ENCODE peak calls at places on chromosomes 13 and 19, in four cellular contexts. One of them, this sample, is unnamed.

GRCh38 chr13:30832845-30833332 is 73.2 kb upstream of the MEDAG start:
- DNase-seq in mucosa of descending colon: peak; percentile 94
- DNase-seq in transverse colon: peak; percentile 94
- DNase-seq in mammary epithelial cell: peak; percentile 93
- DNase-seq in this sample: peak; percentile 83

GRCh38 chr13:37923236-37923635 is 53.7 kb upstream of the TRPC4 start:
- DNase-seq in mammary epithelial cell: no peak
- DNase-seq in mucosa of descending colon: no peak
- DNase-seq in transverse colon: no peak
- DNase-seq in this sample: no peak

GRCh38 chr13:32383836-32384618 is 43.9 kb downstream of the N4BP2L1 start:
- DNase-seq in transverse colon: no peak
- DNase-seq in mammary epithelial cell: no peak
- DNase-seq in mucosa of descending colon: no peak
- DNase-seq in this sample: no peak

GRCh38 chr19:53076984-53077383 is 26.2 kb downstream of the ZNF160 start:
- DNase-seq in mucosa of descending colon: no peak
- DNase-seq in mammary epithelial cell: no peak
- DNase-seq in transverse colon: peak; percentile 18
- DNase-seq in this sample: peak; percentile 4

GRCh38 chr19:2770055-2771013 is 12.7 kb downstream of the SGTA start:
- DNase-seq in mammary epithelial cell: no peak
- DNase-seq in transverse colon: peak; percentile 51
- DNase-seq in mucosa of descending colon: no peak
- DNase-seq in this sample: no peak

GRCh38 chr13:110925023-110925608 is 10.2 kb upstream of the ANKRD10 start:
- DNase-seq in mucosa of descending colon: no peak
- DNase-seq in mammary epithelial cell: no peak
- DNase-seq in transverse colon: no peak
- DNase-seq in this sample: no peak

GRCh38 chr19:35856546-35857149 is at the start of gene KIRREL2:
- DNase-seq in mammary epithelial cell: no peak
- DNase-seq in transverse colon: no peak
- DNase-seq in mucosa of descending colon: no peak
- DNase-seq in this sample: no peak

GRCh38 chr19:3646336-3647092 is 19.9 kb upstream of the CACTIN start:
- DNase-seq in mammary epithelial cell: no peak
- DNase-seq in transverse colon: no peak
- DNase-seq in mucosa of descending colon: no peak
- DNase-seq in this sample: no peak

GRCh38 chr19:57406516-57407123 is 4.3 kb upstream of the ZNF17 start:
- DNase-seq in mammary epithelial cell: peak; percentile 58
- DNase-seq in transverse colon: peak; percentile 54
- DNase-seq in mucosa of descending colon: peak; percentile 74
- DNase-seq in this sample: peak; percentile 51

DNA sequence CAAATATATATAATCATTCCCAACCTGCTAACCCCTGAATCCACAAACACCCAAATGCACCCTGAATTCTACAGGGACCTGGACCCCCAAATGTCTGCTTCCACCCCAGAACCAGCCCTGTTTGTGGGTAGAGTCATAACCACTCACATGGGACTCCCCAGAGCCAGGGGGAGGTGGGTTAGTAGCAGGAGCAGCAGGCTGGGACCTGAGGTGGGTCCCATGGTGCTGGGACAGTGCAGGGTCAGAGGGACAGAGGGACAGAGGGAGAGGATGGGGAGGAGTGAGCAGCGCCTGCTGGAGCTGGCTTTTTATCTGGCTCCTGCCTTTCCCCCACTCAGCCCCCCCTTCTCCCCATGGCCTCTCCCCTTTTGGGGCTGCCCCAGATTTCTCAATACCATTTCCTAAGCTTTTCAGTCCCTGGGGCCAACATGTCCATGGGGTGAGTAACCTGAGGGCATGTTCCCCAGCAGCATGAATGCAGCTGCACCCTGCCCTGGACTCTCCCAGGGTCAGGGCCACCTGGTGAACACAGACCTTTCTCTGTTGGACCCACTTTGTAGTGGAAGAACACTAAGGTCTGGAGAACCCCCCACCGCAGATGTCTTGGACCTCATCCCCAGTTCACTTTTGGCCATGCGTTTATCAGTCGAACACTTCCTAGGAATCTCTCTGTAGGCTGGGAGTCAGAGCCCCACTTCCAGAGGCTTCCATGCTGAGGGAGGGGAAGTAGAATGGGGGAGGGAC is at the start of gene C3:
- DNase-seq in mucosa of descending colon: no peak
- DNase-seq in transverse colon: no peak
- DNase-seq in mammary epithelial cell: peak; percentile 91
- DNase-seq in this sample: peak; percentile 68
- H3K4me3 ChIP-seq in mucosa of descending colon: no peak within 1 kb of the TSS
- H3K4me3 ChIP-seq in transverse colon: no peak within 1 kb of the TSS
- H3K4me3 ChIP-seq in mammary epithelial cell: peak within 1 kb of the TSS; percentile 31
- H3K4me3 ChIP-seq in this sample: no peak within 1 kb of the TSS

DNA sequence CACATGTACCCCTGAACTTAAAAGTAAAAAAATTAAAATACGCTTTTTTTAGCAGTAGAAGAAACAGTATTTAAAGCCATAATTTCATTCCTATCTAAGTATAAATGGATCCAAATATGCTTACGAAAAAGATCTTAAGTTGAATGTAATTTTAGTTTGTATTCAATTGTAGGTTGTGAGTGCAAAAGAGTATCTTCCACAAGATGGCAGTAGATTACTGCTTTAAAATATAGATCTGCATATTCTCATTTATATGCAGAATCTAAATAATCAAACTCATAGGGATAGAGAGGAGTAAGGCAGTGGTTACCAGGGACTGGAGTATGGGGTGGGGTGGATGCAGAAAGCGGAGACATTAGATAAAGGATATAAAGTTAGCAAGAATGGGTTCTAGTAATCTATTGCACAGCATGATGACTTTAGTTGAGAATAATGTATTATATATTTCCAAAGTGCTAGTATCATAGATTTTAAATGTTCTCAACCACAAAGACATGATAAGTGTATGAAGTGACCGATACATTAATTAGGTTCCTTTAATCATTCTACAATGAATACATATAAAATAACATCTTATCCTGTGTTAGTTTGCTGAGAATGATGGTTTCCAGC is 14.2 kb downstream of the OR7A17 start:
- DNase-seq in transverse colon: no peak
- DNase-seq in mammary epithelial cell: peak; percentile 21
- DNase-seq in mucosa of descending colon: no peak
- DNase-seq in this sample: peak; percentile 18
- TF ChIP-seq CTCF in transverse colon: no peak
- TF ChIP-seq CTCF in mammary epithelial cell: peak; percentile 56
- TF ChIP-seq CTCF in mucosa of descending colon: no peak
- TF ChIP-seq CTCF in this sample: peak; percentile 20

GRCh38 chr19:45049073-45049736 is 10.4 kb downstream of the CLASRP start:
- DNase-seq in mammary epithelial cell: peak; percentile 83
- DNase-seq in transverse colon: no peak
- DNase-seq in mucosa of descending colon: no peak
- DNase-seq in this sample: peak; percentile 48

GRCh38 chr19:45047188-45047797 is 8.4 kb downstream of the CLASRP start:
- DNase-seq in mucosa of descending colon: no peak
- DNase-seq in mammary epithelial cell: no peak
- DNase-seq in transverse colon: no peak
- DNase-seq in this sample: no peak

GRCh38 chr19:45046355-45046754 is 7.5 kb downstream of the CLASRP start:
- DNase-seq in mammary epithelial cell: no peak
- DNase-seq in transverse colon: no peak
- DNase-seq in mucosa of descending colon: no peak
- DNase-seq in this sample: no peak

GRCh38 chr19:45051929-45052579 is 13.2 kb downstream of the CLASRP start:
- DNase-seq in mammary epithelial cell: no peak
- DNase-seq in mucosa of descending colon: peak; percentile 49
- DNase-seq in transverse colon: peak; percentile 54
- DNase-seq in this sample: no peak

GRCh38 chr19:45050036-45050435 is 11.2 kb downstream of the CLASRP start:
- DNase-seq in mammary epithelial cell: peak; percentile 88
- DNase-seq in transverse colon: no peak
- DNase-seq in mucosa of descending colon: no peak
- DNase-seq in this sample: peak; percentile 70
- H3K36me3 ChIP-seq in mammary epithelial cell: peaks cover 13% of the 10 kb centered on the region
- H3K36me3 ChIP-seq in transverse colon: no peaks in the 10 kb centered on the region
- H3K36me3 ChIP-seq in mucosa of descending colon: peaks cover 5% of the 10 kb centered on the region
- H3K36me3 ChIP-seq in this sample: peaks cover 20% of the 10 kb centered on the region

GRCh38 chr13:112055032-112055416 is 11.9 kb upstream of the SOX1 start:
- DNase-seq in mucosa of descending colon: no peak
- DNase-seq in transverse colon: no peak
- DNase-seq in mammary epithelial cell: no peak
- DNase-seq in this sample: no peak

GRCh38 chr13:112055417-112056206 is 11.3 kb upstream of the SOX1 start:
- DNase-seq in mammary epithelial cell: no peak
- DNase-seq in transverse colon: no peak
- DNase-seq in mucosa of descending colon: no peak
- DNase-seq in this sample: no peak

GRCh38 chr13:112054616-112055015 is 12.3 kb upstream of the SOX1 start:
- DNase-seq in mucosa of descending colon: no peak
- DNase-seq in mammary epithelial cell: no peak
- DNase-seq in transverse colon: no peak
- DNase-seq in this sample: no peak

GRCh38 chr13:112053167-112053743 is 13.7 kb upstream of the SOX1 start:
- DNase-seq in mucosa of descending colon: no peak
- DNase-seq in transverse colon: no peak
- DNase-seq in mammary epithelial cell: no peak
- DNase-seq in this sample: no peak

DNA sequence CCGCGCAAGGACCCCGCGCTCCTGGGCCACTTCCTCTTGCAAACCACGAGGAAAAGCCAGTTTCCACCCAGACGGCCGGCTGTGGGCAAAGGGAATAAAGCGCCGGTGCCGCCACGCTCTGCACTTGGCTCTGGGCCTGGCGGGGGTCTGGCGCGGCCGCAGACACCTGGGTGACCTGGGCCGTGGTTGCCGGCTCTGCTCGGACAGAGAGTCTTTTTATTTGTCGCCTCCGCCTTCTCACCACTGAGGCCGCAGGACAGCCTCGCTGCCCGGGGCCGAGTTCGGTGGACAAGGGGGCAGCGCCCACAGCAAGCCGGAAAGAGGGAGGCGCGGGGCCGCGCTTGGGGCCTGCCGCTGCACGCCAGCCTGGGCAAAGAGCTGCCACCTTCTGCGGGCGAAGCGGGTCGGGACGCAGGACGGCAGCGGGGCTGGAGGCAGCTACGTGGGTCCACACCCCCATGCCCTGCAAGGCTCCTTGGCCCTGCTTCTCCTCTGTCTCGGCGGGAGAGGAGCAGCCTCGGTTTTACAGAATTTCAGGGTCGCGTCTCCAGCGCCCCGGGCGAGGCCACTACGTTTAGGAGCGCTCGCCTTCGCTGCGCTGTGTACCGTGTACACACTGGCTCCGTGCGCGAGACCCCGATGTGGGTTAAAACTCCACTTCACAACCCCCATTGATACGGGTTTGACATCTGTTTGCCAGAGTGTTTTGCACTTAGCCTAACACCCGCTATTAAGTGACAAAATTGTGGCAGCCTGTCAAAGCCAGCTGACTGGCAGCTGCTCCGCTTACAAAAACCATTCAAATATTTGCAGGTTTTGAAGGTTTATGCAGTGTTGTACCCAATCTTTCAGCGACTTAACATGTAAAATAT is 13.0 kb upstream of the SOX1 start:
- DNase-seq in mammary epithelial cell: no peak
- DNase-seq in transverse colon: no peak
- DNase-seq in mucosa of descending colon: no peak
- DNase-seq in this sample: no peak
- H3K4me3 ChIP-seq in mammary epithelial cell: no peak overlapping the region
- H3K4me3 ChIP-seq in transverse colon: no peak overlapping the region
- H3K4me3 ChIP-seq in mucosa of descending colon: no peak overlapping the region
- H3K4me3 ChIP-seq in this sample: no peak overlapping the region